ENCODE peak calls at places on chromosomes 6 and 20, in ten cellular contexts. H is SK-N-SH, E is spleen, T is stomach, S is prostate gland, R is HepG2, Y is HCT116, D is endothelial cell of umbilical vein, P is GM12892, C is GM12878. W is an unnamed sample.

GRCh38 chr6:79232696-79233462 is 1.6 kb downstream of the HMGN3 start:
- DNase-seq in H (no peak), E (no peak), T (no peak), S (no peak), R (no peak), Y (no peak), D (no peak), P (no peak), C (no peak), W (no peak)

GRCh38 chr6:138520463-138520862 is 21.2 kb upstream of the NHSL1 start:
- DNase-seq in H (peak; percentile 4), E (no peak), T (no peak), S (no peak), R (no peak), Y (no peak), D (peak; percentile 34), P (no peak), C (no peak), W (no peak)

GRCh38 chr20:64069614-64070243 is 6.7 kb downstream of the TCEA2 start:
- DNase-seq in H (peak; percentile 89), E (peak; percentile 85), T (peak; percentile 48), S (no peak), R (peak; percentile 62), Y (no peak), D (peak; percentile 29), P (peak; percentile 67), C (no peak), W (no peak)

GRCh38 chr20:43842126-43843020 is 72.3 kb upstream of the TOX2 start:
- DNase-seq in H (no peak), E (no peak), T (no peak), S (no peak), R (no peak), Y (no peak), D (no peak), P (no peak), C (no peak), W (peak; percentile 35)

GRCh38 chr20:56515657-56516381 is 8.7 kb upstream of the FAM209A start:
- DNase-seq in H (peak; percentile 17), E (no peak), T (no peak), S (no peak), R (no peak), Y (no peak), D (peak; percentile 20), P (no peak), C (no peak), W (no peak)

GRCh38 chr6:10882654-10883053 is 813 bp upstream of the GCM2 start:
- DNase-seq in H (no peak), E (no peak), T (no peak), S (no peak), R (no peak), Y (no peak), D (no peak), P (no peak), C (no peak), W (no peak)

GRCh38 chr6:150072201-150072600 is 3.3 kb upstream of the ULBP3 start:
- DNase-seq in H (no peak), E (peak; percentile 80), T (peak; percentile 92), S (peak; percentile 56), R (peak; percentile 43), Y (peak; percentile 90), D (no peak), P (no peak), C (no peak), W (no peak)

GRCh38 chr6:125780540-125781306 is 10.0 kb upstream of the NCOA7 start:
- DNase-seq in H (peak; percentile 60), E (peak; percentile 88), T (peak; percentile 52), S (peak; percentile 41), R (peak; percentile 54), Y (peak; percentile 60), D (peak; percentile 91), P (no peak), C (peak; percentile 81), W (peak; percentile 55)

GRCh38 chr6:170206931-170207431 is 83.9 kb downstream of the DLL1 start:
- DNase-seq in H (peak; percentile 53), E (peak; percentile 53), T (peak; percentile 18), S (peak; percentile 3), R (no peak), Y (no peak), D (no peak), P (no peak), C (no peak), W (no peak)

GRCh38 chr6:159013229-159013628 is 13.2 kb upstream of the RSPH3 start:
- DNase-seq in H (no peak), E (no peak), T (no peak), S (no peak), R (no peak), Y (no peak), D (no peak), P (no peak), C (no peak), W (no peak)

GRCh38 chr20:63706852-63707557 is 771 bp downstream of the ARFRP1 start:
- DNase-seq in H (peak; percentile 70), E (peak; percentile 91), T (no peak), S (peak; percentile 10), R (peak; percentile 77), Y (no peak), D (peak; percentile 39), P (peak; percentile 60), C (no peak), W (peak; percentile 67)

GRCh38 chr20:56409521-56409920 is 2.5 kb upstream of the CASS4 start:
- DNase-seq in H (no peak), E (no peak), T (no peak), S (no peak), R (no peak), Y (no peak), D (no peak), P (no peak), C (no peak), W (no peak)

GRCh38 chr6:75750925-75751324 is 1.9 kb downstream of the MYO6 start:
- DNase-seq in H (no peak), E (no peak), T (no peak), S (no peak), R (no peak), Y (no peak), D (no peak), P (no peak), C (no peak), W (no peak)

GRCh38 chr20:12113468-12114371 is 196.0 kb downstream of the BTBD3 start:
- DNase-seq in H (no peak), E (no peak), T (peak; percentile 73), S (peak; percentile 77), R (no peak), Y (no peak), D (no peak), P (no peak), C (no peak), W (no peak)

GRCh38 chr20:19802492-19803158 is 44.6 kb downstream of the RIN2 start:
- DNase-seq in H (no peak), E (no peak), T (no peak), S (no peak), R (peak; percentile 75), Y (peak; percentile 47), D (peak; percentile 26), P (no peak), C (no peak), W (no peak)

GRCh38 chr6:43973351-43973750 is 153.9 kb downstream of the MRPL14 start:
- DNase-seq in H (no peak), E (no peak), T (peak; percentile 78), S (peak; percentile 41), R (no peak), Y (no peak), D (no peak), P (no peak), C (no peak), W (no peak)

GRCh38 chr6:34570066-34570833 is 14.1 kb upstream of the SPDEF start:
- DNase-seq in H (no peak), E (no peak), T (peak; percentile 50), S (no peak), R (no peak), Y (no peak), D (no peak), P (no peak), C (no peak), W (no peak)

GRCh38 chr20:22370137-22370536 is 214.2 kb downstream of the FOXA2 start:
- DNase-seq in H (no peak), E (no peak), T (no peak), S (no peak), R (no peak), Y (no peak), D (no peak), P (no peak), C (no peak), W (no peak)

GRCh38 chr6:150766201-150766997 is 99.1 kb upstream of the MTHFD1L start:
- DNase-seq in H (no peak), E (no peak), T (no peak), S (no peak), R (no peak), Y (no peak), D (peak; percentile 57), P (no peak), C (no peak), W (no peak)

GRCh38 chr6:37174196-37174514 is 4.2 kb downstream of the PIM1 start:
- DNase-seq in H (no peak), E (no peak), T (no peak), S (no peak), R (no peak), Y (no peak), D (no peak), P (no peak), C (no peak), W (no peak)
- TF ChIP-seq POLR2AphosphoS5 in H (no peak), E (no peak), T (no peak), S (no peak), R (no peak), Y (no peak), D (no peak), P (no peak), C (no peak), W (no peak)

DNA sequence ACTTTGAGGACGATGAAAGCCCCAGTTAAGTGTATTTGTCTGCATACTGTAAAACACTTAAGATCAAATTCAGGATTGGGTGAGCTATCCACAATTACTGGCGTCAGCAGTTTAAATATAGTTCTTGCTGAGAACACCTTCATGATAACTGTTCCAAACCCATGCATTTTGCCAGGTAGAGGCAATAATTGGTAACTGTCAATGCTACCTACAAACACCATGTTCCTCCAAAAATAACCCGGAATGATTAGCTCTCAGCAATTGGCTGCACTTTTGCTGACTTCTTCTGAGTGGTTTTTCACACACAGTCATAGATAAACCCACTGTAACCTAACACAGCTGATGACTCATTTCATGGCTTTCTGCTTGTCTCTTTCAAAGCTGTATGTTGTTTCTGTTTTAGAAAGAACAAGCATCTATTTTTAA is 1358.6 kb upstream of the GJE1 start:
- DNase-seq in H (no peak), E (no peak), T (no peak), S (no peak), R (no peak), Y (peak; percentile 4), D (peak; percentile 82), P (no peak), C (peak; percentile 30), W (no peak)
- TF ChIP-seq POLR2AphosphoS5 in H (no peak), E (no peak), T (no peak), S (no peak), R (no peak), Y (no peak), D (no peak), P (no peak), C (no peak), W (no peak)

GRCh38 chr6:166419717-166420116 is 37.0 kb upstream of the MPC1 start:
- DNase-seq in H (no peak), E (no peak), T (no peak), S (no peak), R (no peak), Y (no peak), D (no peak), P (no peak), C (no peak), W (no peak)
- TF ChIP-seq POLR2AphosphoS5 in H (no peak), E (no peak), T (no peak), S (no peak), R (no peak), Y (no peak), D (no peak), P (no peak), C (no peak), W (no peak)

GRCh38 chr6:28336284-28337024 is 506 bp upstream of the ZSCAN31 start:
- DNase-seq in H (peak; percentile 35), E (no peak), T (no peak), S (peak; percentile 31), R (peak; percentile 44), Y (no peak), D (no peak), P (no peak), C (peak; percentile 53), W (no peak)
- TF ChIP-seq POLR2AphosphoS5 in H (no peak), E (no peak), T (no peak), S (no peak), R (no peak), Y (no peak), D (no peak), P (no peak), C (no peak), W (no peak)

W was measured in H1.